ENCODE peak calls at places on chromosomes 2 and 18, in five cellular contexts. G is OCI-LY7, B is GM23248, V is PC-3, D is mammary epithelial cell. J is an unnamed sample. For H3K79me2, the result is how much of the 10 kb centered on the place peaks cover.

GRCh38 chr2:170975127-170975942 is 46.3 kb downstream of the GORASP2 start:
- DNase-seq in G (no peak), B (no peak), V (no peak), D (no peak), J (peak)

GRCh38 chr2:147173186-147173575 is 671.6 kb upstream of the ACVR2A start:
- DNase-seq in G (no peak), B (peak), V (peak), D (peak), J (no peak)

GRCh38 chr2:60335533-60336237 is 217.8 kb downstream of the BCL11A start:
- DNase-seq in G (no peak), B (no peak), V (no peak), D (peak), J (no peak)

GRCh38 chr2:103959174-103960125 is 894.5 kb upstream of the POU3F3 start:
- DNase-seq in G (peak), B (peak), V (peak), D (no peak), J (no peak)

GRCh38 chr18:42654561-42654960 is 460.9 kb downstream of the RIT2 start:
- DNase-seq in G (no peak), B (peak), V (no peak), D (peak), J (no peak)

GRCh38 chr2:207845202-207845864 is 75.6 kb upstream of the FZD5 start:
- DNase-seq in G (no peak), B (no peak), V (no peak), D (no peak), J (no peak)

GRCh38 chr18:36314098-36314497 is 16.6 kb downstream of the FHOD3 start:
- DNase-seq in G (no peak), B (peak), V (no peak), D (no peak), J (no peak)

GRCh38 chr2:168118733-168119518 is 128.5 kb downstream of the STK39 start:
- DNase-seq in G (peak), B (peak), V (peak), D (peak), J (no peak)

GRCh38 chr2:68784849-68785248 is 50.2 kb downstream of the ARHGAP25 start:
- DNase-seq in G (no peak), B (no peak), V (no peak), D (no peak), J (no peak)

GRCh38 chr2:145228506-145228905 is 708.6 kb upstream of the ZEB2 start:
- DNase-seq in G (no peak), B (peak), V (no peak), D (peak), J (no peak)

GRCh38 chr18:70086085-70086484 is 119.4 kb downstream of the RTTN start:
- DNase-seq in G (no peak), B (no peak), V (no peak), D (no peak), J (no peak)

GRCh38 chr2:42770288-42771131 is 6.6 kb upstream of the OXER1 start:
- DNase-seq in G (peak), B (peak), V (peak), D (peak), J (peak)

GRCh38 chr18:47204908-47205522 is 28.9 kb upstream of the IER3IP1 start:
- DNase-seq in G (peak), B (peak), V (peak), D (peak), J (no peak)

GRCh38 chr2:190607014-190607597 is 41.8 kb upstream of the NAB1 start:
- DNase-seq in G (no peak), B (peak), V (peak), D (no peak), J (peak)

GRCh38 chr2:27096748-27097297 is 10.3 kb downstream of the KHK start:
- DNase-seq in G (no peak), B (no peak), V (no peak), D (no peak), J (peak)

GRCh38 chr2:25339791-25340339 is 1.9 kb downstream of the DNMT3A start:
- DNase-seq in G (no peak), B (no peak), V (no peak), D (no peak), J (peak)

GRCh38 chr18:32072321-32072720 is 19.4 kb upstream of the RNF138 start:
- DNase-seq in G (peak), B (peak), V (peak), D (no peak), J (no peak)

GRCh38 chr2:62320657-62321357 is 124.9 kb downstream of the B3GNT2 start:
- DNase-seq in G (no peak), B (no peak), V (no peak), D (no peak), J (no peak)

GRCh38 chr18:35460719-35461118 is 37.0 kb downstream of the INO80C start:
- DNase-seq in G (no peak), B (peak), V (peak), D (peak), J (no peak)

GRCh38 chr2:98478861-98479770 is 34.5 kb downstream of the INPP4A start:
- DNase-seq in G (no peak), B (no peak), V (no peak), D (peak), J (no peak)

GRCh38 chr2:53252115-53252514 is 515.5 kb upstream of the CHAC2 start:
- DNase-seq in G (no peak), B (no peak), V (peak), D (no peak), J (no peak)

GRCh38 chr2:138948070-138948539 is 167.9 kb upstream of the NXPH2 start:
- DNase-seq in G (no peak), B (peak), V (peak), D (peak), J (peak)

GRCh38 chr2:152762202-152762601 is 43.8 kb downstream of the ARL6IP6 start:
- DNase-seq in G (no peak), B (peak), V (no peak), D (no peak), J (no peak)

GRCh38 chr2:7377861-7378569 is 460.8 kb downstream of the RNF144A start:
- DNase-seq in G (no peak), B (peak), V (peak), D (peak), J (no peak)

GRCh38 chr18:75797046-75797445 is 369.5 kb upstream of the SMIM21 start:
- DNase-seq in G (no peak), B (no peak), V (no peak), D (no peak), J (no peak)

GRCh38 chr2:216740557-216741222 is 45.3 kb upstream of the IGFBP5 start:
- DNase-seq in G (no peak), B (no peak), V (no peak), D (no peak), J (peak)

GRCh38 chr2:173720310-173720709 is 244.9 kb downstream of the SP3 start:
- DNase-seq in G (no peak), B (peak), V (peak), D (no peak), J (peak)

GRCh38 chr2:18791172-18791797 is 201.9 kb upstream of the NT5C1B start:
- DNase-seq in G (no peak), B (peak), V (no peak), D (no peak), J (peak)

GRCh38 chr2:180413331-180413730 is 406.2 kb upstream of the CWC22 start:
- DNase-seq in G (no peak), B (no peak), V (no peak), D (no peak), J (no peak)

GRCh38 chr2:106343274-106343673 is 124.9 kb downstream of the RGPD3 start:
- DNase-seq in G (no peak), B (no peak), V (no peak), D (no peak), J (no peak)

GRCh38 chr18:74949611-74950010 is 259.3 kb downstream of the PTGR3 start:
- DNase-seq in G (no peak), B (no peak), V (no peak), D (no peak), J (no peak)

GRCh38 chr18:24368749-24369148 is 28.9 kb downstream of the OSBPL1A start:
- DNase-seq in G (no peak), B (peak), V (peak), D (peak), J (no peak)

GRCh38 chr2:239548491-239548890 is 147.7 kb upstream of the HDAC4 start:
- DNase-seq in G (no peak), B (no peak), V (peak), D (peak), J (no peak)

GRCh38 chr2:197867630-197868029 is 63.2 kb downstream of the PLCL1 start:
- DNase-seq in G (no peak), B (no peak), V (no peak), D (no peak), J (no peak)

GRCh38 chr2:197870137-197870536 is 65.7 kb downstream of the PLCL1 start:
- DNase-seq in G (no peak), B (no peak), V (no peak), D (no peak), J (no peak)

GRCh38 chr2:197868136-197868535 is 63.7 kb downstream of the PLCL1 start:
- DNase-seq in G (no peak), B (no peak), V (no peak), D (no peak), J (no peak)

GRCh38 chr2:197869030-197869429 is 64.6 kb downstream of the PLCL1 start:
- DNase-seq in G (no peak), B (no peak), V (no peak), D (no peak), J (no peak)

DNA sequence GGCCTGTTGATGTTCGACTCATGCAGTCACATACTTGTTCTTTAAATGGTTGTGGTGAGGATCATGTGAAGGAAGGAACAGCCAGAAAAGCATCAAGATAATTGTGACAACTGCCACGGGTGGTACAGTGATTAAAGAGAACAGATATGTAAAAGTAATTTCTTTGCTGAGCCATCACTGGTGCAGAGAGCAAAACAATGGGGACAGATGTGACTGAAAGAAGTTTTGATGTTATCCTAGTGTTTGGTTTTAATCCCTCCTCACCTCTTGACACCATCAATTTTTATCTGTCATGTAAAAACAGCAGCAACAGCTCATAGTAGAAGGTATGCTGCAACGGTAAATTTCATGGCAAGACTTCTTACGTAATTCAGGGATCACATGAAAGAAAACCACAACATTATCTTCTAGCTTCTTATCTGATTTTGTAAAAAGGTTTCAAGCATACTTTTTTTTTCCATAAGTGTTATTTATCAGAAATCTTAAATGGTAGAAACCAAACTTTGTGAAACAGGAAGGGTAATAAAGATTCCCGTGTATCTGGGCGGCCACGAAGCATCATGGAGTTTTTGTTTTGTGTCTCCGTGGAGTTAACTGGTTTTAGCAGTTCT is 65.2 kb downstream of the PLCL1 start:
- DNase-seq in G (no peak), B (peak), V (no peak), D (no peak), J (no peak)
- H3K27ac ChIP-seq in G (no peak), B (no peak), V (no peak), D (no peak), J (no peak)

GRCh38 chr2:86204458-86204857 is 5.2 kb downstream of the MRPL35 start:
- DNase-seq in G (no peak), B (no peak), V (no peak), D (no peak), J (no peak)
- H3K79me2 ChIP-seq in G (half or more), B (half or more), V (half or more), D (half or more), J (half or more)

GRCh38 chr18:77086656-77087390 is 45.8 kb downstream of the MBP start:
- DNase-seq in G (no peak), B (peak), V (no peak), D (no peak), J (no peak)

GRCh38 chr18:77086034-77086433 is 46.5 kb downstream of the MBP start:
- DNase-seq in G (no peak), B (peak), V (peak), D (peak), J (peak)

GRCh38 chr18:77089796-77090285 is 42.7 kb downstream of the MBP start:
- DNase-seq in G (peak), B (no peak), V (no peak), D (no peak), J (no peak)

GRCh38 chr18:77088977-77089795 is 43.4 kb downstream of the MBP start:
- DNase-seq in G (no peak), B (no peak), V (peak), D (peak), J (no peak)

DNA sequence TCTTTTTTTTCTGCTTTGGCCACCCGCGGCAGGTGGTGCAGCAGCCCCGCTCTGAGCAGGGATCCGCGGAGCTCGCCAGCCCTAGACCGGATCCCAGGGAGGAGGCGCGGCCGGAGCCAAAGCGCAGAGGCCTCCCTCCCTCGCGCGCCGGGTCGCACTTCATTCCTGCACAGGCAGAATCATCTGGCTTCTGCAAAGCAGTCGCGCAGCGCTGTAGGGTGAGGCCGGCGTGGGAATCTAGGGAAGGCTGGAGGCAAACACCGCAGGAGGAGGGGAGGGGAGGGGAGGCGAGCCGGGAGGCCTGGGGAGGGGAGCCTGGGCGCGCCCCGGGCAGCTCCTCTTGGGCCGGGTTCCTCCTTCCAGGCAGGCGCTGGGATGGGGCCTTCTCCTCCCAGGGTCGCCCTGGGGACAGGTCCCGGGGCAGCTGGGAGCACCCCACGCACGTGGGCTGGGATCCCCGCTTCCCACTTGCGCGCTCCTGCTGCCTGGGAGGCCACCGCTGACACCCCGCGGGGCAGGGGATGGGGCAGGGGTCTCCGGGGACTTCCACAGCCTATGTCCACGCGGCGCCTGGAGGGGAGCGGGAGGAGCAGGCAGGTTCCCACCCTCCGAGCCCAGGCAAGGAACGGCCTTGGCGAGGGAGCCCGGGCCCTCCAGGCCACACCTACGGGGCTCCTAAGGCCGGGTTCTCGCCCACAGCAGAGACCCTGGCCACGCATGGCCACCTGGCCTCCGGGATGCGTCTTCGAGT is 45.0 kb downstream of the MBP start:
- DNase-seq in G (no peak), B (peak), V (no peak), D (no peak), J (peak)
- H3K4me2 ChIP-seq in G (no peak), B (peak), V (no peak), D (peak), J (peak)

GRCh38 chr2:237210763-237211162 is 125.1 kb downstream of the COPS8 start:
- DNase-seq in G (no peak), B (no peak), V (no peak), D (no peak), J (peak)

GRCh38 chr2:237209885-237210284 is 124.2 kb downstream of the COPS8 start:
- DNase-seq in G (no peak), B (peak), V (no peak), D (no peak), J (no peak)

GRCh38 chr2:237209046-237209375 is 123.3 kb downstream of the COPS8 start:
- DNase-seq in G (no peak), B (no peak), V (no peak), D (no peak), J (no peak)

GRCh38 chr2:237208373-237209045 is 122.8 kb downstream of the COPS8 start:
- DNase-seq in G (no peak), B (peak), V (no peak), D (no peak), J (no peak)

GRCh38 chr2:237210297-237210696 is 124.6 kb downstream of the COPS8 start:
- DNase-seq in G (no peak), B (no peak), V (no peak), D (no peak), J (no peak)
- H3K27ac ChIP-seq in G (no peak), B (peak), V (no peak), D (no peak), J (no peak)

GRCh38 chr18:58226476-58226875 is 182.4 kb downstream of the NEDD4L start:
- DNase-seq in G (no peak), B (no peak), V (no peak), D (no peak), J (no peak)
- H3K79me2 ChIP-seq in G (under half), B (under half), V (half or more), D (half or more), J (half or more)

GRCh38 chr2:120066708-120067547 is 54.1 kb downstream of the EPB41L5 start:
- DNase-seq in G (no peak), B (no peak), V (peak), D (no peak), J (peak)
- H3K4me2 ChIP-seq in G (no peak), B (no peak), V (peak), D (no peak), J (no peak)

DNA sequence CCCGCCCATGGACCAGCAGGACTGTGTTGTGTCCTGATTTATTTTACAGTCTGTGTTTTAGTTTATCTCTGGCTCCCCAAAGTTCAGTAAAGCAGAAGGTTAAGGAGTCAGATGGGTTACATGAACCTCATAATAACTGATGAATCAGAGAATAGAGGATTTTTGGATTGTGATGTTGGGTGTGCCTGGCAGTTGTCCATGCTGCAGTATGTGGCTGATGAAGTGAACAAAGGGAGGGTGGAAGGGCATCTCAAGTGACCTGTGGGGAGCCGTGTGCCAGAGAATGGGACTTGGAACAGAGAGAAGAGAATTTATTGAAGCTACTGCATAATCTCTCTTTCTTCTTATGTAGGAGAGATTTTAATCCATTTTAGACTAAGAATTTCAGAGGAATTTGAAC is 145.5 kb downstream of the MAP4K4 start:
- DNase-seq in G (no peak), B (peak), V (peak), D (no peak), J (no peak)
- H3K27ac ChIP-seq in G (no peak), B (peak), V (no peak), D (no peak), J (peak)

GRCh38 chr2:130186391-130186790 is 4.3 kb downstream of the MZT2B start:
- DNase-seq in G (no peak), B (peak), V (peak), D (no peak), J (no peak)

GRCh38 chr2:130183500-130184373 is 1.7 kb downstream of the MZT2B start:
- DNase-seq in G (no peak), B (peak), V (no peak), D (no peak), J (peak)

GRCh38 chr2:130185436-130185835 is 3.4 kb downstream of the MZT2B start:
- DNase-seq in G (no peak), B (no peak), V (no peak), D (no peak), J (peak)

GRCh38 chr2:130187268-130187667 is 5.2 kb downstream of the MZT2B start:
- DNase-seq in G (no peak), B (no peak), V (no peak), D (no peak), J (no peak)

DNA sequence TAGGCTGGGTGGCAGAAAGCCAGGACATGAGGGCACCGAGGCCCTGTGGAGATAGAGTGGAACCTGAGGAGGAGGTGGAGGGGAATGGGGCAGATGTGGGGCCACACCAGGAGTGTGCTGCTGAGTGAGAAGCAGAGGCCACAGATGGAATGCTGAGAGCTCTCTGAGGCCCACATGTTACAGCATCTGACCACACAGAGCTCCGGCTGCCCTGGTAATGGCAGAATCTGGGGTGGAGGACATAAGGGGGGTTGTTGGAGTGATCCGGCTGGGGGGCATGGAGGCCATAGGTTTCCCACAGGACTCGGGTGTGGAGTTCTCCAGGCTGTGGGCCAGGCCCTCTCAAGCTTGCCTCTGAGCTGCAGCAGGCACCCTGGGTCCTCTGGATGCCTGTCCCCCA is 3.8 kb downstream of the MZT2B start:
- DNase-seq in G (no peak), B (no peak), V (no peak), D (no peak), J (no peak)
- H3K79me2 ChIP-seq in G (under half), B (half or more), V (under half), D (half or more), J (under half)

J was measured in osteoblast.